ENCODE peak calls at places on chromosomes 11 and 22, in five cellular contexts. T is kidney; M is cardiac muscle cell; U is CD8-positive, alpha-beta T cell; S is GM23248. Y is an unnamed sample.
A peak's percentile ranks its signal among the peaks of the same experiment; 100 is the strongest.

GRCh38 chr22:18085188-18085587 is 7.4 kb downstream of the PEX26 start:
- DNase-seq in S (peak; percentile 70), U (no peak), T (no peak), M (no peak), Y (peak; percentile 80)

GRCh38 chr11:83006877-83007330 is 64.8 kb downstream of the RAB30 start:
- DNase-seq in T (no peak), M (no peak), S (no peak), U (no peak), Y (peak; percentile 54)

GRCh38 chr11:127003260-127003981 is 2.9 kb upstream of the KIRREL3 start:
- DNase-seq in U (no peak), T (peak; percentile 70), M (peak; percentile 78), S (peak; percentile 81), Y (peak; percentile 46)

GRCh38 chr11:110856993-110857812 is 145.0 kb upstream of the ARHGAP20 start:
- DNase-seq in U (no peak), M (no peak), T (no peak), S (peak; percentile 46), Y (no peak)

GRCh38 chr11:86214710-86215109 is 29.8 kb upstream of the EED start:
- DNase-seq in T (no peak), U (no peak), M (no peak), S (peak; percentile 17), Y (no peak)

GRCh38 chr11:34721646-34722045 is 100.8 kb downstream of the EHF start:
- DNase-seq in U (no peak), S (no peak), T (no peak), M (no peak), Y (no peak)

GRCh38 chr22:19799322-19800190 is 39.0 kb downstream of the TBX1 start:
- DNase-seq in M (no peak), U (no peak), S (peak; percentile 98), T (peak; percentile 61), Y (peak; percentile 47)

GRCh38 chr22:25760294-25760693 is 18.3 kb downstream of the MYO18B start:
- DNase-seq in M (no peak), T (no peak), U (no peak), S (no peak), Y (no peak)

GRCh38 chr11:108135845-108136599 is 14.7 kb downstream of the ACAT1 start:
- DNase-seq in T (no peak), U (no peak), M (no peak), S (peak; percentile 56), Y (no peak)

GRCh38 chr11:122981388-122982264 is at the start of gene BSX:
- DNase-seq in U (peak; percentile 24), T (peak; percentile 80), S (peak; percentile 58), M (peak; percentile 92), Y (no peak)

GRCh38 chr11:27693398-27693797 is 6.9 kb downstream of the BDNF start:
- DNase-seq in T (no peak), U (no peak), S (no peak), M (no peak), Y (no peak)

GRCh38 chr11:126992065-126992803 is 8.3 kb downstream of the KIRREL3 start:
- DNase-seq in U (no peak), S (peak; percentile 99), M (no peak), T (no peak), Y (no peak)

GRCh38 chr11:12042215-12042676 is 33.8 kb upstream of the DKK3 start:
- DNase-seq in U (no peak), S (peak; percentile 95), M (no peak), T (no peak), Y (no peak)

GRCh38 chr22:19984201-19984753 is 32.3 kb downstream of the ARVCF start:
- DNase-seq in T (peak; percentile 80), M (no peak), U (no peak), S (peak; percentile 90), Y (no peak)

GRCh38 chr11:3225159-3225758 is 6.6 kb upstream of the MRGPRG start:
- DNase-seq in T (peak; percentile 78), S (no peak), U (no peak), M (no peak), Y (peak; percentile 54)

GRCh38 chr11:6755303-6755952 is 16.3 kb downstream of the OR2AG2 start:
- DNase-seq in U (no peak), T (no peak), M (peak; percentile 63), S (peak; percentile 52), Y (no peak)

GRCh38 chr11:115324569-115325432 is 179.4 kb downstream of the CADM1 start:
- DNase-seq in M (peak; percentile 74), U (no peak), S (peak; percentile 63), T (no peak), Y (no peak)

GRCh38 chr22:46604306-46604690 is 15.9 kb upstream of the GRAMD4 start:
- DNase-seq in S (no peak), M (no peak), T (no peak), U (no peak), Y (no peak)

GRCh38 chr11:131824766-131825165 is 454.4 kb downstream of the NTM start:
- DNase-seq in M (no peak), U (no peak), S (peak; percentile 85), T (no peak), Y (no peak)

GRCh38 chr11:79018371-79018849 is 422.4 kb downstream of the TENM4 start:
- DNase-seq in S (peak; percentile 80), T (no peak), M (no peak), U (no peak), Y (no peak)

DNA sequence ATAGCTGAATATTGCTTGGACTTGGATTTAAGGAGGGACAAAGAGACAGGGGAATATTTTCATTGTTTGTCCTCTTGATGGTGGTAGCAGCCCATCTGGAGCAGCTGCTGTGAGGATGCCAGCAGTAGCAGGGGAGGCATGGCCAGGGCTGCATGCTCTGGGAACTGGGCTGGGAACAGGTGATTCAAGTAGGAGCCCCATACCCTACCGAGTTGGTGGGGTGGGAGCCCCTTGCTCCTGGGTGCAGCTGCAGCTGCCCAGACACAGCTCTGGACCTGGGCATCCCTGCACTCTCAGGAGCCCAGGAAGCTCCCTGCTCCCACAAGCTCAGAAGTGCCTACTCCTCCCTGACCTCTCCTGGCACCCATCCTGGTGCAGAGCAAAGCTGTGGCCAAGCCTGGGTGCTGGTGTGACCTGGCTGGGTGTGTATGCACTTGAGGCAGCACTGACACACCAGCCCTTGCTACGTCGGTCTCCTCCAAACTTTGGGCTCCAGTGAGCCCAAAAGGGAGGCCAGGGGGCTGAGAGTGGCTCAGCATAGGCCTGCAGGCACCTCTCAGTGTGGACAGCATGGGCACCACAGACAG is 341.8 kb upstream of the CCDC179 start:
- DNase-seq in M (no peak), U (no peak), T (peak; percentile 41), S (peak; percentile 4), Y (peak; percentile 30)
- H3K9me3 ChIP-seq in M (no peaks in the 10 kb centered on the region), U (peaks cover 2% of the 10 kb centered on the region), T (peaks cover 9% of the 10 kb centered on the region), S (no peaks in the 10 kb centered on the region), Y (no peaks in the 10 kb centered on the region)

GRCh38 chr11:37306563-37306962 is 708.5 kb upstream of the RAG2 start:
- DNase-seq in U (no peak), T (no peak), S (no peak), M (no peak), Y (no peak)
- H3K9me3 ChIP-seq in U (no peaks in the 10 kb centered on the region), T (peaks cover 3% of the 10 kb centered on the region), S (no peaks in the 10 kb centered on the region), M (no peaks in the 10 kb centered on the region), Y (no peaks in the 10 kb centered on the region)

DNA sequence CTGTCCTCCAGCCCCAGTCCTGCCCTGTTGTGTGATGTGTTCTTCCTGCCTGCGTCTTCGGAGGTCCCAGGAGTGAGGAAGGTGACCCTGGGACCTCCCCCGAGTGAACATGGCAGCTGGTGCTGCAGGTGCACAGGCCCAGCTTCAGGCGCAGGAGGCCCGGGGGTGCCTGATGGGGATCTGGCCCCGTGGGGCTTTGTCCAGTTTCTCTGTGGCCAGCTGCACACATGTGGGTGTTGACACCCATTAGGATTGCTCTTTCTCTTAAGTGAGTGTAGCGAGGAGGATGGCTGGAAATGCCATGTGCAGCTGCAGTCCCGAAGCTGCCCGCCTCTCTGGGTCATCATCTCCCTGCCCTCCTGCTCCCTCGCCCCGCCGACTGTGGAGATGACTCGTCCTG is 1279.7 kb downstream of the BRD1 start:
- DNase-seq in T (no peak), S (no peak), U (no peak), M (no peak), Y (no peak)
- H3K9me3 ChIP-seq in T (no peaks in the 10 kb centered on the region), S (no peaks in the 10 kb centered on the region), U (no peaks in the 10 kb centered on the region), M (no peaks in the 10 kb centered on the region), Y (no peaks in the 10 kb centered on the region)

DNA sequence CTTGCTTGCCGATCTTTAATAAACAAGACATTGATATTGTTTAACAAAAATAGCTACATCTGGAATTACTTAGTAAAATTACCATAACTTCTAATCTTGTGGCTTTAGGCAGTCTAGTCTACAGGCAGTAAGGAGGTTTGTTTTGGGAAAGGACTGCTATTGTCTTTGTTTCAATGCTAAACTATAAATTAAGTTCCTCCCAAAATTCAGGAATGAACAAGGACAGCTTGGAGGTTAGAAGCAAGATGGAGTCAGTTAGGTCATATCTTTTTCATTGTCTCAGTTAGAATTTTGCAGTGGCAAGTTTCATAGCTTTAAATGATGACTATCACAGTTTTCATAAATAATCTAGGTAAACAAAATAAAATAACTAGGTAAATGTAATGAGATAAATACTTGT is 36.1 kb upstream of the INCENP start:
- DNase-seq in U (no peak), M (no peak), S (no peak), T (no peak), Y (no peak)
- H3K9me3 ChIP-seq in U (no peaks in the 10 kb centered on the region), M (peaks cover 3% of the 10 kb centered on the region), S (no peaks in the 10 kb centered on the region), T (no peaks in the 10 kb centered on the region), Y (peaks cover 3% of the 10 kb centered on the region)

GRCh38 chr11:50075856-50076255 is 43.2 kb downstream of the OR4C45 start:
- DNase-seq in T (no peak), U (no peak), S (no peak), M (no peak), Y (no peak)
- H3K9me3 ChIP-seq in T (peaks cover 4% of the 10 kb centered on the region), U (no peaks in the 10 kb centered on the region), S (no peaks in the 10 kb centered on the region), M (no peaks in the 10 kb centered on the region), Y (no peaks in the 10 kb centered on the region)

GRCh38 chr11:134482865-134483264 is 70.8 kb upstream of the B3GAT1 start:
- DNase-seq in M (no peak), U (no peak), T (no peak), S (no peak), Y (no peak)

GRCh38 chr11:134479206-134479955 is 67.3 kb upstream of the B3GAT1 start:
- DNase-seq in U (no peak), T (no peak), S (no peak), M (no peak), Y (no peak)

GRCh38 chr11:134480129-134480652 is 68.1 kb upstream of the B3GAT1 start:
- DNase-seq in M (no peak), S (no peak), T (no peak), U (no peak), Y (no peak)

GRCh38 chr11:134482128-134482527 is 70.1 kb upstream of the B3GAT1 start:
- DNase-seq in U (no peak), S (no peak), M (no peak), T (no peak), Y (no peak)

GRCh38 chr11:134481135-134481534 is 69.1 kb upstream of the B3GAT1 start:
- DNase-seq in M (no peak), U (no peak), T (no peak), S (no peak), Y (no peak)
- H3K9me3 ChIP-seq in M (no peaks in the 10 kb centered on the region), U (no peaks in the 10 kb centered on the region), T (no peaks in the 10 kb centered on the region), S (no peaks in the 10 kb centered on the region), Y (no peaks in the 10 kb centered on the region)